ENCODE peak calls at places on chromosomes 11 and 22, in five cellular contexts. Z, P, R, K and F are unnamed samples.

GRCh38 chr11:8692417-8692816 is 9.8 kb downstream of the RPL27A start:
- DNase-seq in R (no peak), P (no peak), Z (no peak), K (no peak), F (no peak)

GRCh38 chr11:72832301-72833082 is 18.3 kb downstream of the ATG16L2 start:
- DNase-seq in R (no peak), P (no peak), K (no peak), Z (no peak), F (no peak)

GRCh38 chr11:103552086-103552485 is 442.9 kb downstream of the DYNC2H1 start:
- DNase-seq in K (no peak), P (no peak), R (no peak), Z (no peak), F (no peak)

GRCh38 chr11:28476053-28476452 is 367.9 kb downstream of the METTL15 start:
- DNase-seq in K (peak; percentile 48), Z (no peak), R (no peak), P (no peak), F (no peak)

GRCh38 chr11:120096756-120097191 is 41.1 kb downstream of the TRIM29 start:
- DNase-seq in R (no peak), K (no peak), P (no peak), Z (no peak), F (no peak)

GRCh38 chr11:60848714-60849151 is 6.8 kb downstream of the CCDC86 start:
- DNase-seq in R (no peak), Z (no peak), P (no peak), K (no peak), F (no peak)

GRCh38 chr22:35637943-35638342 is 10.3 kb upstream of the APOL6 start:
- DNase-seq in R (peak; percentile 46), P (no peak), Z (no peak), K (no peak), F (no peak)

GRCh38 chr11:124919836-124920755 is 1.0 kb downstream of the HEPN1 start:
- DNase-seq in P (no peak), Z (no peak), R (no peak), K (no peak), F (no peak)

GRCh38 chr11:104765401-104765800 is 132.9 kb downstream of the CASP12 start:
- DNase-seq in K (no peak), Z (no peak), P (no peak), R (peak; percentile 5), F (no peak)

GRCh38 chr11:68302256-68303054 is 9.9 kb upstream of the LRP5 start:
- DNase-seq in Z (peak; percentile 84), K (peak; percentile 32), R (peak; percentile 59), P (peak; percentile 58), F (peak; percentile 59)

GRCh38 chr11:6405837-6406236 is 13.1 kb downstream of the APBB1 start:
- DNase-seq in Z (no peak), K (no peak), R (no peak), P (no peak), F (no peak)

GRCh38 chr11:73281796-73282660 is 9.9 kb downstream of the P2RY6 start:
- DNase-seq in Z (no peak), K (no peak), P (no peak), R (no peak), F (no peak)

DNA sequence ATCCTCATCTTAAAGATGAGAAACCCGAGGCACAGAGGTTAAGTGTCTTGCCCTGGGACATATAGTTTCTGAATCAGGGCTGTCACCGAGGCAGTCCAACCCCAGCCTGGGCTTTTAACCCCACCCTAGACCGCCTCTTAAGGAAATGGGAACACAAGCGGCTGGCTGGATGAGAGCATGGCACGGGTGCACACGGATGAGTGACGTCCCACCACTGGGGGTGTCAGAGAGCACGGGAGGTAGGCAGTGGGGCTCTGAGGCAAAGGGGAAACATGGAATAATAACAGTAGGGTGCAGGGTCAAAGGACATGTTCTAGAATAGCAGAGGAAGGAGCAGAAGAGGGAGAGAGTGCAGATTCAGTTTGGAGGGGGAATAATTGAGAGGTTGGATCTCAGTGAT is 22.3 kb downstream of the PPFIBP2 start:
- DNase-seq in Z (peak; percentile 35), P (no peak), K (no peak), R (no peak), F (peak; percentile 60)
- TF ChIP-seq CTCF in Z (peak; percentile 47), P (no peak), K (peak; percentile 18), R (peak; percentile 2), F (no peak)

GRCh38 chr11:126951465-126951864 is 49.1 kb downstream of the KIRREL3 start:
- DNase-seq in P (no peak), R (no peak), K (no peak), Z (no peak), F (no peak)

GRCh38 chr11:126943319-126943718 is 57.3 kb downstream of the KIRREL3 start:
- DNase-seq in Z (no peak), P (no peak), K (no peak), R (no peak), F (no peak)

GRCh38 chr11:126949066-126949945 is 51.3 kb downstream of the KIRREL3 start:
- DNase-seq in R (no peak), K (no peak), Z (no peak), P (no peak), F (no peak)

GRCh38 chr11:126945319-126945718 is 55.3 kb downstream of the KIRREL3 start:
- DNase-seq in Z (no peak), K (no peak), P (no peak), R (no peak), F (no peak)

DNA sequence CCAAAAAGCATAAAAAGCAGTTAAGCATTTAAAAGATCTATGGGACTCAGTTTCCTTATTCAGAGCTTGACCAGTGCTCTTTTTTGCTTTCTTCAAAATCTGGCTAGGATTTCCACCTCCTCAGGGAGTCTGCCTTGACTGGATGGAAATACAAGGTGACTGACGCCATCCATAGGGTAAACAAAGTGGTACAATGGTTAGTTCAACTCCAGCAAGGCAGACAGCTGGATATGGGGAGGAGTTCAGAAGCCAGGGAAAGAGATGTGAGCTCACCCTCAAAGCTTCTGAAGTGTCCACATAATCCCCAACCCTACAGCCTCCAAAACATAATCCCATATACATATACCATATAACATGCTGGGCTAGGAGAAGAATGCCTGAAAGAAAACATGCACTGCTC is 52.0 kb downstream of the KIRREL3 start:
- DNase-seq in R (no peak), Z (no peak), P (no peak), K (no peak), F (no peak)
- TF ChIP-seq CTCF in R (no peak), Z (no peak), P (no peak), K (no peak), F (no peak)

GRCh38 chr11:84232511-84232910 is 946.3 kb upstream of the CCDC90B start:
- DNase-seq in K (no peak), R (no peak), Z (no peak), P (no peak), F (no peak)
- TF ChIP-seq CTCF in K (no peak), R (no peak), Z (no peak), P (no peak), F (no peak)

GRCh38 chr11:116644948-116645305 is 127.9 kb downstream of the BUD13 start:
- DNase-seq in P (no peak), R (no peak), Z (no peak), K (no peak), F (no peak)
- TF ChIP-seq CTCF in P (no peak), R (no peak), Z (no peak), K (no peak), F (no peak)